ENCODE peak calls at places on chromosomes 3 and 15, in ten cellular contexts. One of them, this sample, is unnamed.

GRCh38 chr3:50365080-50365841 is 5.9 kb upstream of the TMEM115 start:
- DNase-seq in activated B cell treated with CpG ODN at 0.5 μM for 24 hours: peak
- DNase-seq in AG09319: no peak
- DNase-seq in adrenal gland: peak
- DNase-seq in GM06990: peak
- DNase-seq in fibroblast of pulmonary artery: peak
- DNase-seq in RWPE2: peak
- DNase-seq in fibroblast of lung: peak
- DNase-seq in B cell: peak
- DNase-seq in cardiac fibroblast: peak
- DNase-seq in this sample: peak

GRCh38 chr3:11530153-11530721 is 113.5 kb downstream of the VGLL4 start:
- DNase-seq in AG09319: peak
- DNase-seq in cardiac fibroblast: peak
- DNase-seq in activated B cell treated with CpG ODN at 0.5 μM for 24 hours: no peak
- DNase-seq in adrenal gland: no peak
- DNase-seq in RWPE2: peak
- DNase-seq in fibroblast of pulmonary artery: peak
- DNase-seq in fibroblast of lung: peak
- DNase-seq in B cell: no peak
- DNase-seq in GM06990: no peak
- DNase-seq in this sample: peak

GRCh38 chr3:13850161-13850945 is 29.5 kb downstream of the WNT7A start:
- DNase-seq in GM06990: no peak
- DNase-seq in fibroblast of lung: peak
- DNase-seq in adrenal gland: no peak
- DNase-seq in cardiac fibroblast: no peak
- DNase-seq in B cell: no peak
- DNase-seq in RWPE2: peak
- DNase-seq in activated B cell treated with CpG ODN at 0.5 μM for 24 hours: no peak
- DNase-seq in fibroblast of pulmonary artery: no peak
- DNase-seq in AG09319: no peak
- DNase-seq in this sample: no peak

GRCh38 chr3:186519021-186519658 is 25.0 kb downstream of the CRYGS start:
- DNase-seq in fibroblast of lung: no peak
- DNase-seq in activated B cell treated with CpG ODN at 0.5 μM for 24 hours: peak
- DNase-seq in fibroblast of pulmonary artery: no peak
- DNase-seq in cardiac fibroblast: no peak
- DNase-seq in B cell: peak
- DNase-seq in AG09319: no peak
- DNase-seq in RWPE2: no peak
- DNase-seq in adrenal gland: no peak
- DNase-seq in GM06990: peak
- DNase-seq in this sample: no peak

GRCh38 chr3:32249184-32249782 is 10.8 kb downstream of the CMTM8 start:
- DNase-seq in AG09319: peak
- DNase-seq in adrenal gland: no peak
- DNase-seq in fibroblast of pulmonary artery: peak
- DNase-seq in GM06990: no peak
- DNase-seq in cardiac fibroblast: peak
- DNase-seq in RWPE2: no peak
- DNase-seq in activated B cell treated with CpG ODN at 0.5 μM for 24 hours: no peak
- DNase-seq in B cell: no peak
- DNase-seq in fibroblast of lung: peak
- DNase-seq in this sample: peak

GRCh38 chr3:31541102-31541501 is 8.4 kb downstream of the STT3B start:
- DNase-seq in AG09319: no peak
- DNase-seq in GM06990: no peak
- DNase-seq in adrenal gland: no peak
- DNase-seq in activated B cell treated with CpG ODN at 0.5 μM for 24 hours: no peak
- DNase-seq in fibroblast of lung: no peak
- DNase-seq in fibroblast of pulmonary artery: peak
- DNase-seq in cardiac fibroblast: no peak
- DNase-seq in RWPE2: no peak
- DNase-seq in B cell: no peak
- DNase-seq in this sample: peak

GRCh38 chr3:181610973-181611265 is 100.8 kb upstream of the SOX2 start:
- DNase-seq in fibroblast of pulmonary artery: no peak
- DNase-seq in activated B cell treated with CpG ODN at 0.5 μM for 24 hours: no peak
- DNase-seq in GM06990: no peak
- DNase-seq in cardiac fibroblast: no peak
- DNase-seq in adrenal gland: no peak
- DNase-seq in B cell: no peak
- DNase-seq in fibroblast of lung: no peak
- DNase-seq in AG09319: no peak
- DNase-seq in RWPE2: no peak
- DNase-seq in this sample: no peak

GRCh38 chr3:134666466-134666865 is 15.6 kb upstream of the KY start:
- DNase-seq in B cell: no peak
- DNase-seq in GM06990: no peak
- DNase-seq in activated B cell treated with CpG ODN at 0.5 μM for 24 hours: no peak
- DNase-seq in adrenal gland: peak
- DNase-seq in cardiac fibroblast: peak
- DNase-seq in RWPE2: no peak
- DNase-seq in fibroblast of lung: peak
- DNase-seq in AG09319: no peak
- DNase-seq in fibroblast of pulmonary artery: peak
- DNase-seq in this sample: peak

DNA sequence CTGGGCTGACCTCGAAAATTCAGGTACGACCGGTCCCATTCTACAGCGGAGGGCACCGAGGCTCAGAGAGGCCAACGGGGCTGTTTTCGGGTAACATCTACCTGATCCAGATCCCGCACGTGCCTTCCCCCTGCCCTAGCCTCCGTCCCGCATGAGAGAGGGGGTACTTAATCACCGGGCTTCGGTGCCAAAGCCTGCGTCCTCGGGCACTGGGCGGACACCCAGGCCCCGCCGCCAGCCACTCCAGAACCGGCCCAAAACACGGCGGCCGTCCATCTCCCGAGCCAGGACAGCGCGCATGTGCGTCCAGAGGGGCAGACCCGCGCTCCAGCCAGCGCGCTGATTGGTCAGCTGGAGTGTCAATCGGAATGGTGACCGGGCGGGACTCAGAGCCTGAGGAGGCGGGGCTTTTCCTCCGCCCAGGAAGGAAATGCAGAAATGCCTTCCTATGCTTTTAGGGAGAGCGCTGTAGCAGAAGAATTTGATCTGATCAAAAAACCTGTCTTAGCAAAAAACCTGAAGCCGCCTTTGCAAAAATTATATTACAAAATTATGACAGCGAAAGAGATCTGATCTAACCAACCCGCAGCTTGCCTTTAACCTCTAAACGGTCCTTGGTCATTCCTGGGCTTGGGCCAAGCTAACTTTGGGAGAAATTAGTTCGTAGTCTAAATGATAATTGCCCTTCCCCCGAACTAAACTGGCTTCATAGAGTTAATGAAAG is at the start of gene RPUSD3:
- DNase-seq in AG09319: peak
- DNase-seq in B cell: peak
- DNase-seq in adrenal gland: peak
- DNase-seq in activated B cell treated with CpG ODN at 0.5 μM for 24 hours: peak
- DNase-seq in fibroblast of pulmonary artery: peak
- DNase-seq in GM06990: peak
- DNase-seq in cardiac fibroblast: peak
- DNase-seq in fibroblast of lung: peak
- DNase-seq in RWPE2: peak
- DNase-seq in this sample: peak
- TF ChIP-seq CTCF in AG09319: no peak
- TF ChIP-seq CTCF in B cell: no peak
- TF ChIP-seq CTCF in adrenal gland: no peak
- TF ChIP-seq CTCF in activated B cell treated with CpG ODN at 0.5 μM for 24 hours: no peak
- TF ChIP-seq CTCF in fibroblast of pulmonary artery: no peak
- TF ChIP-seq CTCF in GM06990: no peak
- TF ChIP-seq CTCF in cardiac fibroblast: no peak
- TF ChIP-seq CTCF in fibroblast of lung: no peak
- TF ChIP-seq CTCF in RWPE2: no peak
- TF ChIP-seq CTCF in this sample: no peak

GRCh38 chr3:94336076-94336741 is 273.3 kb downstream of the NSUN3 start:
- DNase-seq in RWPE2: no peak
- DNase-seq in GM06990: no peak
- DNase-seq in fibroblast of pulmonary artery: peak
- DNase-seq in fibroblast of lung: peak
- DNase-seq in cardiac fibroblast: peak
- DNase-seq in AG09319: peak
- DNase-seq in B cell: no peak
- DNase-seq in adrenal gland: no peak
- DNase-seq in activated B cell treated with CpG ODN at 0.5 μM for 24 hours: no peak
- DNase-seq in this sample: peak
- TF ChIP-seq CTCF in RWPE2: peak
- TF ChIP-seq CTCF in GM06990: peak
- TF ChIP-seq CTCF in fibroblast of pulmonary artery: peak
- TF ChIP-seq CTCF in fibroblast of lung: peak
- TF ChIP-seq CTCF in cardiac fibroblast: peak
- TF ChIP-seq CTCF in AG09319: peak
- TF ChIP-seq CTCF in B cell: no peak
- TF ChIP-seq CTCF in adrenal gland: peak
- TF ChIP-seq CTCF in activated B cell treated with CpG ODN at 0.5 μM for 24 hours: no peak
- TF ChIP-seq CTCF in this sample: peak

GRCh38 chr3:168863561-168863960 is 767.8 kb upstream of the GOLIM4 start:
- DNase-seq in activated B cell treated with CpG ODN at 0.5 μM for 24 hours: no peak
- DNase-seq in fibroblast of pulmonary artery: no peak
- DNase-seq in RWPE2: no peak
- DNase-seq in AG09319: no peak
- DNase-seq in cardiac fibroblast: no peak
- DNase-seq in fibroblast of lung: peak
- DNase-seq in GM06990: no peak
- DNase-seq in adrenal gland: no peak
- DNase-seq in B cell: no peak
- DNase-seq in this sample: no peak

GRCh38 chr3:168864107-168865021 is 768.6 kb upstream of the GOLIM4 start:
- DNase-seq in AG09319: no peak
- DNase-seq in adrenal gland: no peak
- DNase-seq in cardiac fibroblast: no peak
- DNase-seq in B cell: no peak
- DNase-seq in RWPE2: no peak
- DNase-seq in fibroblast of pulmonary artery: no peak
- DNase-seq in activated B cell treated with CpG ODN at 0.5 μM for 24 hours: no peak
- DNase-seq in fibroblast of lung: no peak
- DNase-seq in GM06990: no peak
- DNase-seq in this sample: no peak

GRCh38 chr3:168862466-168862865 is 766.7 kb upstream of the GOLIM4 start:
- DNase-seq in B cell: no peak
- DNase-seq in adrenal gland: no peak
- DNase-seq in RWPE2: no peak
- DNase-seq in fibroblast of pulmonary artery: no peak
- DNase-seq in activated B cell treated with CpG ODN at 0.5 μM for 24 hours: no peak
- DNase-seq in fibroblast of lung: no peak
- DNase-seq in GM06990: no peak
- DNase-seq in AG09319: no peak
- DNase-seq in cardiac fibroblast: no peak
- DNase-seq in this sample: no peak

GRCh38 chr3:168860592-168860991 is 764.9 kb upstream of the GOLIM4 start:
- DNase-seq in fibroblast of pulmonary artery: no peak
- DNase-seq in adrenal gland: no peak
- DNase-seq in activated B cell treated with CpG ODN at 0.5 μM for 24 hours: no peak
- DNase-seq in RWPE2: no peak
- DNase-seq in GM06990: no peak
- DNase-seq in B cell: no peak
- DNase-seq in cardiac fibroblast: no peak
- DNase-seq in fibroblast of lung: no peak
- DNase-seq in AG09319: no peak
- DNase-seq in this sample: no peak

DNA sequence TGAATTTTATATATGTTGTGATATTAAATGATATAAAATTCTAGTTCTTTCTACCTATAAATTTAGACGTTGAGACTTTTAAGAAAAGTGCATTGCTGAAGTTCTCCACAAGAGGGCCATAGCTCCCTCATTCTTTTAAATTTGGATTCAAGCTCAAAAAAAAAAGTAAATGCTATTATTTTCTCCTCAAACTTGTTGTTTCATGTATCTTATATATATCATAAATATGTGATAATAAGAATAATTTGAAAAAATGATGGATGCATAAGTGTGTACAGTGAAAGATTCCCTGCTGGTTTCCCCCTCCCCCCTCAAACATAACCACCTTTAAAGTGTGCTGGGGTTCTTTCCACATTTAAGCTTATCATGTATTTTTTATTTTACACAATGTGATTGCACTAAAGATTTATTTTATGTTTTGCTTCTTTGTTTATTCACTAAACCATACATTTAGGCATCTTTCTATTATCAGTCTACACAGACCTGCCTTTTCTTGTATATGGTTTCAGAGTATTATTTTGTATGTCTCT is 769.4 kb upstream of the GOLIM4 start:
- DNase-seq in GM06990: no peak
- DNase-seq in adrenal gland: no peak
- DNase-seq in B cell: peak
- DNase-seq in cardiac fibroblast: peak
- DNase-seq in fibroblast of lung: no peak
- DNase-seq in AG09319: peak
- DNase-seq in RWPE2: no peak
- DNase-seq in fibroblast of pulmonary artery: peak
- DNase-seq in activated B cell treated with CpG ODN at 0.5 μM for 24 hours: no peak
- DNase-seq in this sample: peak
- TF ChIP-seq CTCF in GM06990: peak
- TF ChIP-seq CTCF in adrenal gland: peak
- TF ChIP-seq CTCF in B cell: peak
- TF ChIP-seq CTCF in cardiac fibroblast: peak
- TF ChIP-seq CTCF in fibroblast of lung: peak
- TF ChIP-seq CTCF in AG09319: peak
- TF ChIP-seq CTCF in RWPE2: peak
- TF ChIP-seq CTCF in fibroblast of pulmonary artery: peak
- TF ChIP-seq CTCF in activated B cell treated with CpG ODN at 0.5 μM for 24 hours: no peak
- TF ChIP-seq CTCF in this sample: peak

GRCh38 chr15:72230197-72231065 is 559 bp downstream of the PKM start:
- DNase-seq in cardiac fibroblast: peak
- DNase-seq in activated B cell treated with CpG ODN at 0.5 μM for 24 hours: peak
- DNase-seq in AG09319: peak
- DNase-seq in GM06990: peak
- DNase-seq in adrenal gland: peak
- DNase-seq in fibroblast of pulmonary artery: peak
- DNase-seq in RWPE2: peak
- DNase-seq in fibroblast of lung: peak
- DNase-seq in B cell: peak
- DNase-seq in this sample: peak

GRCh38 chr15:72231847-72232461 is 964 bp upstream of the PKM start:
- DNase-seq in RWPE2: no peak
- DNase-seq in fibroblast of lung: peak
- DNase-seq in B cell: peak
- DNase-seq in activated B cell treated with CpG ODN at 0.5 μM for 24 hours: no peak
- DNase-seq in AG09319: no peak
- DNase-seq in adrenal gland: peak
- DNase-seq in cardiac fibroblast: peak
- DNase-seq in fibroblast of pulmonary artery: peak
- DNase-seq in GM06990: no peak
- DNase-seq in this sample: peak

GRCh38 chr15:72229947-72230196 is 1.1 kb downstream of the PKM start:
- DNase-seq in cardiac fibroblast: no peak
- DNase-seq in adrenal gland: no peak
- DNase-seq in AG09319: no peak
- DNase-seq in GM06990: no peak
- DNase-seq in fibroblast of lung: no peak
- DNase-seq in fibroblast of pulmonary artery: no peak
- DNase-seq in RWPE2: no peak
- DNase-seq in B cell: no peak
- DNase-seq in activated B cell treated with CpG ODN at 0.5 μM for 24 hours: no peak
- DNase-seq in this sample: no peak

GRCh38 chr15:72229076-72229946 is 1.7 kb downstream of the PKM start:
- DNase-seq in activated B cell treated with CpG ODN at 0.5 μM for 24 hours: peak
- DNase-seq in AG09319: no peak
- DNase-seq in RWPE2: no peak
- DNase-seq in GM06990: peak
- DNase-seq in cardiac fibroblast: peak
- DNase-seq in adrenal gland: no peak
- DNase-seq in B cell: peak
- DNase-seq in fibroblast of lung: peak
- DNase-seq in fibroblast of pulmonary artery: peak
- DNase-seq in this sample: peak

GRCh38 chr15:72231066-72231846 is at the start of gene PKM:
- DNase-seq in RWPE2: peak
- DNase-seq in fibroblast of lung: peak
- DNase-seq in GM06990: peak
- DNase-seq in activated B cell treated with CpG ODN at 0.5 μM for 24 hours: peak
- DNase-seq in AG09319: peak
- DNase-seq in fibroblast of pulmonary artery: peak
- DNase-seq in B cell: peak
- DNase-seq in adrenal gland: peak
- DNase-seq in cardiac fibroblast: peak
- DNase-seq in this sample: peak
- TF ChIP-seq CTCF in RWPE2: no peak
- TF ChIP-seq CTCF in fibroblast of lung: no peak
- TF ChIP-seq CTCF in GM06990: no peak
- TF ChIP-seq CTCF in activated B cell treated with CpG ODN at 0.5 μM for 24 hours: no peak
- TF ChIP-seq CTCF in AG09319: no peak
- TF ChIP-seq CTCF in fibroblast of pulmonary artery: no peak
- TF ChIP-seq CTCF in B cell: no peak
- TF ChIP-seq CTCF in adrenal gland: no peak
- TF ChIP-seq CTCF in cardiac fibroblast: no peak
- TF ChIP-seq CTCF in this sample: no peak

This sample was measured in fibroblast of mammary gland.